ENCODE peak calls at places on chromosomes 3 and 15, in seven cellular contexts. M is stomach, V is GM13977, W is WTC11, E is fibroblast of the aortic adventitia, X is esophagus muscularis mucosa, U is uterus. A is an unnamed sample.

GRCh38 chr15:99154271-99154670 is 49.4 kb downstream of the SYNM start:
- DNase-seq in W (no peak), M (no peak), U (no peak), V (no peak), E (peak), X (no peak), A (no peak)

GRCh38 chr3:43217206-43217605 is 69.1 kb upstream of the SNRK start:
- DNase-seq in W (no peak), M (no peak), U (no peak), X (no peak), V (no peak), E (no peak), A (no peak)

GRCh38 chr15:71999807-72000206 is 118.1 kb downstream of the MYO9A start:
- DNase-seq in W (no peak), M (no peak), V (no peak), E (no peak), U (no peak), X (no peak), A (no peak)

GRCh38 chr15:83289160-83289559 is 4.7 kb upstream of the BNC1 start:
- DNase-seq in E (peak), U (no peak), M (no peak), W (no peak), V (no peak), X (no peak), A (no peak)

GRCh38 chr15:40105517-40106202 is 3.0 kb downstream of the BMF start:
- DNase-seq in E (no peak), V (peak), M (no peak), X (no peak), W (no peak), U (no peak), A (no peak)

GRCh38 chr3:182410051-182410450 is 383.3 kb upstream of the ATP11B start:
- DNase-seq in U (no peak), E (no peak), M (no peak), V (no peak), X (no peak), W (no peak), A (no peak)

GRCh38 chr15:69648215-69648614 is 195.6 kb downstream of the RPLP1 start:
- DNase-seq in E (no peak), U (no peak), V (no peak), W (peak), M (no peak), X (no peak), A (no peak)

GRCh38 chr3:165549665-165550064 is 287.6 kb downstream of the BCHE start:
- DNase-seq in M (no peak), V (no peak), W (no peak), X (no peak), E (no peak), U (no peak), A (no peak)

GRCh38 chr15:40420071-40420713 is 14.6 kb downstream of the IVD start:
- DNase-seq in U (no peak), W (no peak), V (no peak), X (no peak), M (peak), E (no peak), A (no peak)

GRCh38 chr3:177427540-177427939 is 230.3 kb upstream of the TBL1XR1 start:
- DNase-seq in E (peak), V (no peak), U (no peak), X (no peak), W (no peak), M (no peak), A (no peak)

GRCh38 chr3:11944052-11944673 is 60.0 kb upstream of the SYN2 start:
- DNase-seq in E (peak), V (no peak), U (no peak), M (peak), W (peak), X (no peak), A (no peak)

GRCh38 chr3:96813820-96814580 is 394 bp upstream of the EPHA6 start:
- DNase-seq in V (peak), W (peak), X (no peak), M (peak), E (peak), U (peak), A (no peak)

GRCh38 chr15:100661161-100661560 is 58.8 kb downstream of the ASB7 start:
- DNase-seq in V (no peak), E (no peak), U (no peak), W (no peak), X (no peak), M (no peak), A (no peak)

GRCh38 chr3:172749201-172749965 is 1.1 kb upstream of the ECT2 start:
- DNase-seq in M (peak), W (no peak), U (peak), X (no peak), E (peak), V (no peak), A (no peak)

GRCh38 chr3:103295974-103296570 is 861.3 kb downstream of the ZPLD1 start:
- DNase-seq in V (peak), U (no peak), X (no peak), E (no peak), W (no peak), M (no peak), A (no peak)

GRCh38 chr3:15646924-15647511 is 45.5 kb downstream of the BTD start:
- DNase-seq in U (peak), W (no peak), V (no peak), X (no peak), E (peak), M (no peak), A (no peak)

GRCh38 chr15:94032571-94032970 is 198.8 kb upstream of the MCTP2 start:
- DNase-seq in E (no peak), U (no peak), W (no peak), X (no peak), M (no peak), V (no peak), A (no peak)

GRCh38 chr15:50051811-50052419 is 67.1 kb downstream of the ATP8B4 start:
- DNase-seq in U (peak), V (no peak), X (no peak), E (peak), W (peak), M (no peak), A (peak)

GRCh38 chr3:99545941-99546580 is 92.3 kb upstream of the COL8A1 start:
- DNase-seq in W (no peak), E (peak), X (no peak), V (no peak), M (no peak), U (no peak), A (no peak)

GRCh38 chr3:46576-46975 is 150.0 kb upstream of the CHL1 start:
- DNase-seq in V (no peak), X (no peak), U (no peak), E (no peak), M (no peak), W (no peak), A (no peak)

GRCh38 chr3:159216295-159216694 is 414.4 kb downstream of the MFSD1 start:
- DNase-seq in V (no peak), W (no peak), E (no peak), U (no peak), M (no peak), X (no peak), A (no peak)

GRCh38 chr3:129919806-129920205 is 26.3 kb upstream of the TMCC1 start:
- DNase-seq in M (no peak), E (no peak), X (no peak), W (no peak), V (no peak), U (no peak), A (no peak)
- TF ChIP-seq CTCF in M (no peak), E (no peak), X (no peak), W (no peak), V (no peak), U (no peak), A (no peak)

GRCh38 chr3:134879991-134880390 is 84.9 kb downstream of the EPHB1 start:
- DNase-seq in U (no peak), M (no peak), X (no peak), E (no peak), W (no peak), V (no peak), A (no peak)
- TF ChIP-seq CTCF in U (no peak), M (no peak), X (no peak), E (no peak), W (no peak), V (no peak), A (no peak)

DNA sequence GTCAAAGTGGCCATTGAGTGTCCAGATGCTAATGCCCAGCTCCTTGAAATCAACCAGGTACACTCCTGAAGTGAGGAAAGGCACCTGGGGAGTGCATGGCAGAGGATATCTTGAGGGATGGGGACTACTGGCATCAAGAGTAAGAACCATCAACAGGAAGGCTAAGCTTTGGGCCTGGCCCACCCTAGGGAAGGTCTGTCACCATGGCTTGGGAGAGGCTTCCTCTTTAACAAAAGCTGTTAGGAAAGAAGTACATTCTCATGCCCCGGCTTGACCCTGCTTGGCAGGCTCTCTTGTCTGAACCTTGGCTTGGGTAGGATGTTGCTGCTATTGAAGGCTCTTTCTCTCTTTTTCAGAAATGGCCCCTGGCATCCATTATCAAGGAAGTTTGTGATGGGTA is 43.7 kb upstream of the TUBGCP5 start:
- DNase-seq in U (no peak), E (no peak), X (no peak), W (no peak), M (no peak), V (no peak), A (no peak)
- TF ChIP-seq CTCF in U (no peak), E (no peak), X (no peak), W (no peak), M (no peak), V (no peak), A (no peak)

GRCh38 chr3:18987862-18988447 is 160.4 kb upstream of the KCNH8 start:
- DNase-seq in U (no peak), W (no peak), V (no peak), X (no peak), M (peak), E (no peak), A (no peak)

GRCh38 chr3:18982920-18983319 is 165.4 kb upstream of the KCNH8 start:
- DNase-seq in X (no peak), E (no peak), V (no peak), W (no peak), U (no peak), M (no peak), A (no peak)

GRCh38 chr3:18987070-18987469 is 161.2 kb upstream of the KCNH8 start:
- DNase-seq in E (no peak), U (no peak), W (no peak), V (no peak), M (no peak), X (no peak), A (no peak)

GRCh38 chr3:18989237-18989812 is 159.0 kb upstream of the KCNH8 start:
- DNase-seq in M (no peak), E (no peak), W (no peak), X (no peak), V (no peak), U (no peak), A (no peak)

DNA sequence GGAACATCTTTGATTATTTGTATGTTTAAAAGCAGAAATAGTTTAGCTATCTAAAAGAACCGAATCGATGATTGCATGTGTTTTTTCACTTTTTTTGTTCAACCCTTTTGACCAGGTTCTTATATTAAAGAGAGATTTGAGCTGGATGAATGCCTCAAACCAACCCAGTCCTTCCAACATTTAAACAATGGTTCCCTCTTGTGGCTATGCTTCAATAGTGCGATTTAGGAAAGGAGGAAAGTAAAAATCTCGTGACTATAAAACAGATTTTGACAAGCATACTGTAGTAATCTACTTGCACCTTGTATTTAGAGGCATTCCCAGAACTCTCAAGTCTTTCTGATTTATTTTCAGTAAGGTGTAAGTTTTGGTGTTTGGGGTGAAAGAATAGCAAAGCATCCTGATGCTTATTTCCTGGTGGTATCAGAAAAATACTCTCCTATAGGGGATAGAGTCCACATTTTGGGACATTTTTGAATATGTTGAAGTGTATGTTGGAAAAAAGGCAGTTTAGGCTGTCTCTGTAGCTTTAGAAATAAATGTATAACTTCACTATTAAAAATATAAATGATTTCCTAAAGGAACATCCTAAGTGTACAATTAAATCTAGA is 159.6 kb upstream of the KCNH8 start:
- DNase-seq in W (no peak), E (peak), V (peak), M (no peak), U (no peak), X (no peak), A (no peak)
- TF ChIP-seq CTCF in W (peak), E (no peak), V (peak), M (peak), U (no peak), X (no peak), A (peak)

DNA sequence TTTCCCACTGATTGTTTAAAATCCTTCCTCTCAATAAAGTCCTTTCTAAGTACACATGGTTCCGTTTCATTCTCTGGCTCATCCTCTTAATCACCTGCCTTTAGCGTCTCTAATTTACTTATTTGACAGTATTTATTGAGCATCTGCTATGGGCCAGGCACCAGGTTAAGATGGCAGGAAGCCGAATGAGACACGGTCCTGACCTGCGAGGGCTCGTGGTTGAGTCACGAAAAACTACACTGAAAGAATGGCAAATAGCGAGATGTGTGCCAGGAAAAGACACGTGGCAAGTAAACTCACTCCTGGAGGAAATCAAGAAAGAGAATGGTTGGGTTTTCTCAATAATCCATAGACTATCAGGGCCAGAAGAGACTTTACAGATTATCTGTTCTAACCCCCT is 60.9 kb downstream of the HES1 start:
- DNase-seq in X (no peak), W (no peak), M (no peak), E (no peak), U (no peak), V (no peak), A (no peak)
- TF ChIP-seq CTCF in X (no peak), W (no peak), M (no peak), E (no peak), U (no peak), V (no peak), A (no peak)

DNA sequence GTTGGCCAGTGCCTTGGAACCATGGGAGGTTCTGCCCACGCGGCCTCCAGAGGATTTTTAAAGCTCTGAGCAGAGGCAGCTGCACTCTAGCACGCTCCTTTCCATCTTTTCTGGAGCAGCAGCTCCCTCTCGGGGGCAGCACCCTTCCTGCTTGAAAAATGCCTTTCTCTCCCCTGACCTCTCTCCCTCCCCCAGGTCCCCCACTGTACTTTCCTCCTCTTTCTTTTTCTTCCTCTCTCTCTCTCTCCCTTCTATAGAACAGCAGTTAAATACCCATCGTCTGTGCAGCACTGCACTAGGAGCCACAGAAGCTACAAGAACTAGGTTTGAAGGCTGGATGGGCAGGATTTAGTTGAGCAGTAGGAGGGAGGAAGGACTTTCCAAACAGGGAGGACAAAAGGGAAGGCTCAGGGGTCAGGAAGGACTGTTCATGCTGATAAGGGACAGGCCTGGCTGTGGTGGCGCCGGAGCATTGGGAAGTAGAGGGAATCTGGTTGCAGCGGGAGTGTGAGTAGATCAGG is 4.4 kb downstream of the ALPK3 start:
- DNase-seq in V (no peak), X (no peak), E (no peak), W (no peak), M (no peak), U (peak), A (no peak)
- TF ChIP-seq CTCF in V (peak), X (no peak), E (no peak), W (no peak), M (no peak), U (peak), A (no peak)

A was measured in CD14-positive monocyte.